ENCODE peak calls at places on chromosomes 5 and 9, in seven cellular contexts. One of them, this sample, is unnamed. For H3K9me3, the result is how much of the 10 kb centered on the place peaks cover.

GRCh38 chr9:112048924-112049785 is 125.9 kb downstream of the SUSD1 start:
- DNase-seq in CD8-positive, alpha-beta T cell: no peak
- DNase-seq in PC-9: no peak
- DNase-seq in fibroblast of lung: peak
- DNase-seq in cardiac muscle cell: peak
- DNase-seq in OCI-LY7: no peak
- DNase-seq in vagina: no peak
- DNase-seq in this sample: no peak

GRCh38 chr9:136975624-136976023 is 1.7 kb upstream of the PTGDS start:
- DNase-seq in CD8-positive, alpha-beta T cell: peak
- DNase-seq in PC-9: no peak
- DNase-seq in fibroblast of lung: no peak
- DNase-seq in cardiac muscle cell: peak
- DNase-seq in OCI-LY7: peak
- DNase-seq in vagina: no peak
- DNase-seq in this sample: no peak

GRCh38 chr9:116632990-116633441 is 54.1 kb upstream of the TRIM32 start:
- DNase-seq in CD8-positive, alpha-beta T cell: no peak
- DNase-seq in PC-9: no peak
- DNase-seq in fibroblast of lung: peak
- DNase-seq in cardiac muscle cell: peak
- DNase-seq in OCI-LY7: no peak
- DNase-seq in vagina: no peak
- DNase-seq in this sample: no peak

GRCh38 chr5:172904643-172905345 is 54.4 kb upstream of the RPL26L1 start:
- DNase-seq in CD8-positive, alpha-beta T cell: no peak
- DNase-seq in PC-9: peak
- DNase-seq in fibroblast of lung: peak
- DNase-seq in cardiac muscle cell: peak
- DNase-seq in OCI-LY7: no peak
- DNase-seq in vagina: no peak
- DNase-seq in this sample: no peak

GRCh38 chr5:115098041-115098702 is 71.5 kb downstream of the TRIM36 start:
- DNase-seq in CD8-positive, alpha-beta T cell: peak
- DNase-seq in PC-9: peak
- DNase-seq in fibroblast of lung: peak
- DNase-seq in cardiac muscle cell: peak
- DNase-seq in OCI-LY7: peak
- DNase-seq in vagina: no peak
- DNase-seq in this sample: no peak

GRCh38 chr5:158264264-158264663 is 405.3 kb upstream of the CLINT1 start:
- DNase-seq in CD8-positive, alpha-beta T cell: no peak
- DNase-seq in PC-9: no peak
- DNase-seq in fibroblast of lung: peak
- DNase-seq in cardiac muscle cell: no peak
- DNase-seq in OCI-LY7: no peak
- DNase-seq in vagina: no peak
- DNase-seq in this sample: no peak

GRCh38 chr9:102124465-102124864 is 386.0 kb upstream of the GRIN3A start:
- DNase-seq in CD8-positive, alpha-beta T cell: no peak
- DNase-seq in PC-9: no peak
- DNase-seq in fibroblast of lung: no peak
- DNase-seq in cardiac muscle cell: no peak
- DNase-seq in OCI-LY7: no peak
- DNase-seq in vagina: no peak
- DNase-seq in this sample: no peak

GRCh38 chr5:145681686-145682085 is 153.5 kb downstream of the PRELID2 start:
- DNase-seq in CD8-positive, alpha-beta T cell: no peak
- DNase-seq in PC-9: peak
- DNase-seq in fibroblast of lung: peak
- DNase-seq in cardiac muscle cell: peak
- DNase-seq in OCI-LY7: peak
- DNase-seq in vagina: no peak
- DNase-seq in this sample: no peak

GRCh38 chr9:134217431-134218210 is 53.3 kb upstream of the RNU6ATAC start:
- DNase-seq in CD8-positive, alpha-beta T cell: no peak
- DNase-seq in PC-9: peak
- DNase-seq in fibroblast of lung: no peak
- DNase-seq in cardiac muscle cell: no peak
- DNase-seq in OCI-LY7: peak
- DNase-seq in vagina: no peak
- DNase-seq in this sample: no peak

GRCh38 chr9:130933114-130934046 is 5.7 kb downstream of the FIBCD1 start:
- DNase-seq in CD8-positive, alpha-beta T cell: no peak
- DNase-seq in PC-9: peak
- DNase-seq in fibroblast of lung: peak
- DNase-seq in cardiac muscle cell: peak
- DNase-seq in OCI-LY7: no peak
- DNase-seq in vagina: no peak
- DNase-seq in this sample: no peak

GRCh38 chr5:110842948-110843347 is 104.1 kb downstream of the SLC25A46 start:
- DNase-seq in CD8-positive, alpha-beta T cell: no peak
- DNase-seq in PC-9: no peak
- DNase-seq in fibroblast of lung: no peak
- DNase-seq in cardiac muscle cell: no peak
- DNase-seq in OCI-LY7: no peak
- DNase-seq in vagina: no peak
- DNase-seq in this sample: no peak

GRCh38 chr5:179210478-179210877 is 134.8 kb downstream of the ADAMTS2 start:
- DNase-seq in CD8-positive, alpha-beta T cell: no peak
- DNase-seq in PC-9: no peak
- DNase-seq in fibroblast of lung: no peak
- DNase-seq in cardiac muscle cell: no peak
- DNase-seq in OCI-LY7: no peak
- DNase-seq in vagina: no peak
- DNase-seq in this sample: no peak

GRCh38 chr5:179209359-179210150 is 135.7 kb downstream of the ADAMTS2 start:
- DNase-seq in CD8-positive, alpha-beta T cell: no peak
- DNase-seq in PC-9: no peak
- DNase-seq in fibroblast of lung: peak
- DNase-seq in cardiac muscle cell: peak
- DNase-seq in OCI-LY7: no peak
- DNase-seq in vagina: no peak
- DNase-seq in this sample: no peak

GRCh38 chr5:179207920-179208705 is 137.1 kb downstream of the ADAMTS2 start:
- DNase-seq in CD8-positive, alpha-beta T cell: no peak
- DNase-seq in PC-9: no peak
- DNase-seq in fibroblast of lung: no peak
- DNase-seq in cardiac muscle cell: no peak
- DNase-seq in OCI-LY7: no peak
- DNase-seq in vagina: no peak
- DNase-seq in this sample: no peak

GRCh38 chr5:179207470-179207869 is 137.8 kb downstream of the ADAMTS2 start:
- DNase-seq in CD8-positive, alpha-beta T cell: no peak
- DNase-seq in PC-9: no peak
- DNase-seq in fibroblast of lung: no peak
- DNase-seq in cardiac muscle cell: no peak
- DNase-seq in OCI-LY7: no peak
- DNase-seq in vagina: no peak
- DNase-seq in this sample: no peak

DNA sequence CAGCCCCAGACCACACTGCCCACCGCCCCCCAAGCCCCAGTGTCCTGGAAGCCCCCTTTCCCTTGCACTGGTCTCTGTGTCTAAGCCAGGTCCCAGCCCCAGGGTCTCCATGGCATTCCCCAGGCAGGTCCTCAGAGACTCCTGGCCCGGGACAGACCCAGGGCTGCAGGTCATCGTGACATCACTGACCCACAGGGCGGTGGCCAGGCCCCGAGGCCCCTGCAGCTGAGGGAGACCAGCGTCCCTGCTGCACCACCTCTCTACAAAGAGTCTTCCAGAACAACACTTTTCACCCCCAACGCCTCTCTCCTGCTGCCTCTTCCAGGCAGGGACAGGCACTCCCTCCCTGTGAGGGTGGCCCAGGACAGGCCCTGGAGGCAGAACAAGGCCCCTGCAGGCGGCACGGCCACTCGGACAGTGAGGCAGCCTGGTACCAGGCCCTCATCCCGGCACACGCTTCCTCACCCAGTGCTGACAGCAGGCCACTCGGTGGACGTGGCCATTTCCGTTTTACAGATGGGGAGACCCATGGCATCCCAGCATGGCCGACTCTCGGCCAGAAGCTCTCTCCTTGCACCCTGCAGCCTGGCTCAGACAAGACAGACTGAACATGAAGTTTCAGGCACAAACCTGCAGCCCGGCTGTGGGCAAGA is 136.4 kb downstream of the ADAMTS2 start:
- DNase-seq in CD8-positive, alpha-beta T cell: no peak
- DNase-seq in PC-9: no peak
- DNase-seq in fibroblast of lung: no peak
- DNase-seq in cardiac muscle cell: no peak
- DNase-seq in OCI-LY7: no peak
- DNase-seq in vagina: no peak
- DNase-seq in this sample: no peak
- H3K9me3 ChIP-seq in CD8-positive, alpha-beta T cell: under half
- H3K9me3 ChIP-seq in PC-9: under half
- H3K9me3 ChIP-seq in fibroblast of lung: under half
- H3K9me3 ChIP-seq in cardiac muscle cell: under half
- H3K9me3 ChIP-seq in OCI-LY7: under half
- H3K9me3 ChIP-seq in vagina: under half
- H3K9me3 ChIP-seq in this sample: under half

DNA sequence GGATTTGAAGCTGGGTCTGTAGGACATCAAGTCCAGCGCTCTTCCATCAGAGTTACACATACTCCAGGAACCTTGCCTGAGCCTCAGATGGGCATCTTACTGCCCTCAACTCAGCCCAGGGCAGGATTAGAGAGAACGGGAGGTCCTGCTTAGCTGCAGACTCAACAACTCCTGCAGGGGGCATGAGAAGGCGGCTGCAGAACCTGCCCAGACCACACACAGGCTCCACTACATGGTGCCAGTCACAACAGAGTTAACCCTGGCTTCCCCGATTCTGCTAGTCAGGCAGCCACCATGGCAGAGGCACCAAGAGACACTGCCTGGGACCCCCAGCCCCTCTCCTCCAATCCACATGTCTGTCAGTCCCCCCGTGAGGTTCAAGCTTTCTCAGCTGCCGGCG is 23.9 kb upstream of the CPLX2 start:
- DNase-seq in CD8-positive, alpha-beta T cell: no peak
- DNase-seq in PC-9: no peak
- DNase-seq in fibroblast of lung: no peak
- DNase-seq in cardiac muscle cell: peak
- DNase-seq in OCI-LY7: no peak
- DNase-seq in vagina: no peak
- DNase-seq in this sample: no peak
- TF ChIP-seq CTCF in CD8-positive, alpha-beta T cell: no peak
- TF ChIP-seq CTCF in PC-9: no peak
- TF ChIP-seq CTCF in fibroblast of lung: no peak
- TF ChIP-seq CTCF in cardiac muscle cell: no peak
- TF ChIP-seq CTCF in OCI-LY7: peak
- TF ChIP-seq CTCF in vagina: no peak
- TF ChIP-seq CTCF in this sample: no peak

GRCh38 chr9:19634881-19635280 is 154.0 kb downstream of the SLC24A2 start:
- DNase-seq in CD8-positive, alpha-beta T cell: no peak
- DNase-seq in PC-9: no peak
- DNase-seq in fibroblast of lung: no peak
- DNase-seq in cardiac muscle cell: no peak
- DNase-seq in OCI-LY7: no peak
- DNase-seq in vagina: no peak
- DNase-seq in this sample: no peak

GRCh38 chr9:19631181-19631580 is 157.7 kb downstream of the SLC24A2 start:
- DNase-seq in CD8-positive, alpha-beta T cell: no peak
- DNase-seq in PC-9: no peak
- DNase-seq in fibroblast of lung: no peak
- DNase-seq in cardiac muscle cell: no peak
- DNase-seq in OCI-LY7: no peak
- DNase-seq in vagina: no peak
- DNase-seq in this sample: no peak

GRCh38 chr9:19630762-19631161 is 158.1 kb downstream of the SLC24A2 start:
- DNase-seq in CD8-positive, alpha-beta T cell: no peak
- DNase-seq in PC-9: no peak
- DNase-seq in fibroblast of lung: no peak
- DNase-seq in cardiac muscle cell: no peak
- DNase-seq in OCI-LY7: no peak
- DNase-seq in vagina: no peak
- DNase-seq in this sample: no peak

DNA sequence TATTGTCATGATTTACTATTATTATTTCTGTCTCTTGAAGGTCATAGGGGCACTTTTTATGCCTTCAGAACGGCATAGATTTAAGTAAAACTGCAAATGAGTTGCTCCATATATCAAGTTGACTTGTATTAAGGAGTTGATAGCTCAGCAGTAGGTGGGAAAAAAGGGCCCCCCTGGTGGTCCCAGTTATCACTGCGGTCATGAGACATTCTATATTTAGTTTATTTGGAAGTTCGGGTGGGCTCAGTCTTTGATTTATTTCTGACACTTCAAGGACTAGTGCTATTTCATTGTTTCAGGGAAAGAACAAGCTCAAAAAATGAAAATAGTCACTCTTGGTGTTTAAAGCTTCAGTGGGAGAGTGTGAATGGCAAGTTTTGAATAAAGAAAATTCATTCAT is 159.3 kb downstream of the SLC24A2 start:
- DNase-seq in CD8-positive, alpha-beta T cell: no peak
- DNase-seq in PC-9: no peak
- DNase-seq in fibroblast of lung: no peak
- DNase-seq in cardiac muscle cell: no peak
- DNase-seq in OCI-LY7: no peak
- DNase-seq in vagina: no peak
- DNase-seq in this sample: no peak
- H3K27ac ChIP-seq in CD8-positive, alpha-beta T cell: no peak
- H3K27ac ChIP-seq in PC-9: no peak
- H3K27ac ChIP-seq in fibroblast of lung: no peak
- H3K27ac ChIP-seq in cardiac muscle cell: no peak
- H3K27ac ChIP-seq in OCI-LY7: no peak
- H3K27ac ChIP-seq in vagina: no peak
- H3K27ac ChIP-seq in this sample: no peak

GRCh38 chr9:89543621-89544279 is 45.8 kb upstream of the SEMA4D start:
- DNase-seq in CD8-positive, alpha-beta T cell: no peak
- DNase-seq in PC-9: no peak
- DNase-seq in fibroblast of lung: no peak
- DNase-seq in cardiac muscle cell: no peak
- DNase-seq in OCI-LY7: no peak
- DNase-seq in vagina: no peak
- DNase-seq in this sample: no peak

GRCh38 chr9:89542461-89543021 is 44.6 kb upstream of the SEMA4D start:
- DNase-seq in CD8-positive, alpha-beta T cell: no peak
- DNase-seq in PC-9: no peak
- DNase-seq in fibroblast of lung: no peak
- DNase-seq in cardiac muscle cell: no peak
- DNase-seq in OCI-LY7: peak
- DNase-seq in vagina: no peak
- DNase-seq in this sample: no peak

GRCh38 chr9:89544280-89544664 is 46.4 kb upstream of the SEMA4D start:
- DNase-seq in CD8-positive, alpha-beta T cell: no peak
- DNase-seq in PC-9: no peak
- DNase-seq in fibroblast of lung: no peak
- DNase-seq in cardiac muscle cell: no peak
- DNase-seq in OCI-LY7: no peak
- DNase-seq in vagina: no peak
- DNase-seq in this sample: no peak

GRCh38 chr9:89541798-89542197 is 43.9 kb upstream of the SEMA4D start:
- DNase-seq in CD8-positive, alpha-beta T cell: no peak
- DNase-seq in PC-9: no peak
- DNase-seq in fibroblast of lung: no peak
- DNase-seq in cardiac muscle cell: no peak
- DNase-seq in OCI-LY7: peak
- DNase-seq in vagina: no peak
- DNase-seq in this sample: no peak

GRCh38 chr9:89543057-89543456 is 45.1 kb upstream of the SEMA4D start:
- DNase-seq in CD8-positive, alpha-beta T cell: no peak
- DNase-seq in PC-9: no peak
- DNase-seq in fibroblast of lung: no peak
- DNase-seq in cardiac muscle cell: no peak
- DNase-seq in OCI-LY7: no peak
- DNase-seq in vagina: no peak
- DNase-seq in this sample: no peak
- H3K9me3 ChIP-seq in CD8-positive, alpha-beta T cell: under half
- H3K9me3 ChIP-seq in PC-9: under half
- H3K9me3 ChIP-seq in fibroblast of lung: under half
- H3K9me3 ChIP-seq in cardiac muscle cell: under half
- H3K9me3 ChIP-seq in OCI-LY7: under half
- H3K9me3 ChIP-seq in vagina: under half
- H3K9me3 ChIP-seq in this sample: under half